ENCODE peak calls at places on chromosomes 1 and 21, in six cellular contexts. One of them, this sample, is unnamed.

GRCh38 chr1:179925906-179926305 is 28.7 kb upstream of the CEP350 start:
- DNase-seq in SJSA1: no peak
- DNase-seq in CD8-positive, alpha-beta T cell: no peak
- DNase-seq in neural progenitor cell: no peak
- DNase-seq in PC-3: no peak
- DNase-seq in H1: no peak
- DNase-seq in this sample: no peak

GRCh38 chr1:229231754-229232119 is 39.2 kb upstream of the RAB4A start:
- DNase-seq in SJSA1: no peak
- DNase-seq in CD8-positive, alpha-beta T cell: no peak
- DNase-seq in neural progenitor cell: no peak
- DNase-seq in PC-3: no peak
- DNase-seq in H1: peak; percentile 44
- DNase-seq in this sample: no peak

GRCh38 chr1:31955917-31956736 is 18.0 kb upstream of the PTP4A2 start:
- DNase-seq in SJSA1: peak; percentile 95
- DNase-seq in CD8-positive, alpha-beta T cell: peak; percentile 67
- DNase-seq in neural progenitor cell: peak; percentile 50
- DNase-seq in PC-3: peak; percentile 98
- DNase-seq in H1: no peak
- DNase-seq in this sample: peak; percentile 26

GRCh38 chr1:100342391-100342790 is 9.9 kb upstream of the CDC14A start:
- DNase-seq in SJSA1: no peak
- DNase-seq in CD8-positive, alpha-beta T cell: no peak
- DNase-seq in neural progenitor cell: no peak
- DNase-seq in PC-3: no peak
- DNase-seq in H1: no peak
- DNase-seq in this sample: no peak

GRCh38 chr1:67540733-67541125 is 110.5 kb upstream of the SERBP1 start:
- DNase-seq in SJSA1: no peak
- DNase-seq in CD8-positive, alpha-beta T cell: no peak
- DNase-seq in neural progenitor cell: no peak
- DNase-seq in PC-3: peak; percentile 52
- DNase-seq in H1: no peak
- DNase-seq in this sample: no peak

GRCh38 chr1:169511339-169512028 is 25.7 kb upstream of the SLC19A2 start:
- DNase-seq in SJSA1: no peak
- DNase-seq in CD8-positive, alpha-beta T cell: no peak
- DNase-seq in neural progenitor cell: no peak
- DNase-seq in PC-3: peak; percentile 93
- DNase-seq in H1: no peak
- DNase-seq in this sample: no peak

GRCh38 chr21:38756746-38757145 is 49.0 kb upstream of the ETS2 start:
- DNase-seq in SJSA1: peak; percentile 65
- DNase-seq in CD8-positive, alpha-beta T cell: no peak
- DNase-seq in neural progenitor cell: no peak
- DNase-seq in PC-3: peak; percentile 77
- DNase-seq in H1: no peak
- DNase-seq in this sample: no peak

GRCh38 chr1:69252696-69253095 is 315.0 kb upstream of the LRRC7 start:
- DNase-seq in SJSA1: no peak
- DNase-seq in CD8-positive, alpha-beta T cell: no peak
- DNase-seq in neural progenitor cell: no peak
- DNase-seq in PC-3: no peak
- DNase-seq in H1: no peak
- DNase-seq in this sample: no peak

GRCh38 chr1:61181016-61181560 is 98.7 kb downstream of the NFIA start:
- DNase-seq in SJSA1: no peak
- DNase-seq in CD8-positive, alpha-beta T cell: no peak
- DNase-seq in neural progenitor cell: no peak
- DNase-seq in PC-3: no peak
- DNase-seq in H1: no peak
- DNase-seq in this sample: no peak

GRCh38 chr21:37341254-37341960 is 25.2 kb upstream of the DYRK1A start:
- DNase-seq in SJSA1: no peak
- DNase-seq in CD8-positive, alpha-beta T cell: no peak
- DNase-seq in neural progenitor cell: peak; percentile 22
- DNase-seq in PC-3: peak; percentile 79
- DNase-seq in H1: no peak
- DNase-seq in this sample: no peak

GRCh38 chr1:46735708-46736324 is 16.9 kb upstream of the EFCAB14 start:
- DNase-seq in SJSA1: no peak
- DNase-seq in CD8-positive, alpha-beta T cell: peak; percentile 15
- DNase-seq in neural progenitor cell: peak; percentile 83
- DNase-seq in PC-3: peak; percentile 72
- DNase-seq in H1: peak; percentile 72
- DNase-seq in this sample: no peak

GRCh38 chr1:111587509-111588174 is 31.9 kb upstream of the RAP1A start:
- DNase-seq in SJSA1: no peak
- DNase-seq in CD8-positive, alpha-beta T cell: no peak
- DNase-seq in neural progenitor cell: no peak
- DNase-seq in PC-3: no peak
- DNase-seq in H1: no peak
- DNase-seq in this sample: no peak

GRCh38 chr1:116666090-116666489 is 1.4 kb downstream of the IGSF3 start:
- DNase-seq in SJSA1: no peak
- DNase-seq in CD8-positive, alpha-beta T cell: no peak
- DNase-seq in neural progenitor cell: peak; percentile 17
- DNase-seq in PC-3: peak; percentile 17
- DNase-seq in H1: no peak
- DNase-seq in this sample: no peak

GRCh38 chr1:29502225-29502755 is 266.0 kb downstream of the PTPRU start:
- DNase-seq in SJSA1: no peak
- DNase-seq in CD8-positive, alpha-beta T cell: no peak
- DNase-seq in neural progenitor cell: no peak
- DNase-seq in PC-3: no peak
- DNase-seq in H1: peak; percentile 38
- DNase-seq in this sample: no peak

GRCh38 chr21:29849735-29850176 is 90.0 kb downstream of the GRIK1 start:
- DNase-seq in SJSA1: peak; percentile 52
- DNase-seq in CD8-positive, alpha-beta T cell: peak; percentile 10
- DNase-seq in neural progenitor cell: peak; percentile 79
- DNase-seq in PC-3: peak; percentile 64
- DNase-seq in H1: peak; percentile 55
- DNase-seq in this sample: peak; percentile 36

GRCh38 chr21:36113647-36114428 is 21.0 kb upstream of the CBR3 start:
- DNase-seq in SJSA1: no peak
- DNase-seq in CD8-positive, alpha-beta T cell: no peak
- DNase-seq in neural progenitor cell: no peak
- DNase-seq in PC-3: peak; percentile 78
- DNase-seq in H1: no peak
- DNase-seq in this sample: no peak
- H3K27ac ChIP-seq in SJSA1: no peak overlapping the region
- H3K27ac ChIP-seq in CD8-positive, alpha-beta T cell: peak overlapping the region; percentile 61
- H3K27ac ChIP-seq in neural progenitor cell: no peak overlapping the region
- H3K27ac ChIP-seq in PC-3: peak overlapping the region; percentile 65
- H3K27ac ChIP-seq in H1: no peak overlapping the region
- H3K27ac ChIP-seq in this sample: peak overlapping the region; percentile 92

GRCh38 chr1:119091618-119092017 is 48.8 kb downstream of the WARS2 start:
- DNase-seq in SJSA1: no peak
- DNase-seq in CD8-positive, alpha-beta T cell: no peak
- DNase-seq in neural progenitor cell: no peak
- DNase-seq in PC-3: no peak
- DNase-seq in H1: no peak
- DNase-seq in this sample: no peak
- H3K27ac ChIP-seq in SJSA1: no peak overlapping the region
- H3K27ac ChIP-seq in CD8-positive, alpha-beta T cell: no peak overlapping the region
- H3K27ac ChIP-seq in neural progenitor cell: no peak overlapping the region
- H3K27ac ChIP-seq in PC-3: no peak overlapping the region
- H3K27ac ChIP-seq in H1: no peak overlapping the region
- H3K27ac ChIP-seq in this sample: no peak overlapping the region

DNA sequence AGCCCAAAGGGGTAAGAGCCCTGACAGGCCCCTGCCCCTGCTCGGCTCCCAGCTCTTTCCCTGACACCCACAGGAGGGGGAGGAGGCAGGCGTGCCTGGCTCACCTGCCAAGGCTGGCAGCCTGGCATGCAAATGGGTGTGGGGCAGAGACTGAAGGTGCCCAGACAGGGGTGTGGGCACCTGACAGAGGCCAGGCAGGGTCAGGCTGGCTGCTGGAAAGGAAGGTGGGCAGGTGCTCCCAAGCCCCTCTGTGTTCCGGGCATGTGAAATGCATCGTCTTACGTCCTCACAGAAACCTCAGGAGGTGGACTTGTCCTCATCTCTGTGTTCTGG is 19.4 kb upstream of the CASZ1 start:
- DNase-seq in SJSA1: no peak
- DNase-seq in CD8-positive, alpha-beta T cell: no peak
- DNase-seq in neural progenitor cell: no peak
- DNase-seq in PC-3: no peak
- DNase-seq in H1: no peak
- DNase-seq in this sample: no peak
- H3K27ac ChIP-seq in SJSA1: no peak overlapping the region
- H3K27ac ChIP-seq in CD8-positive, alpha-beta T cell: no peak overlapping the region
- H3K27ac ChIP-seq in neural progenitor cell: no peak overlapping the region
- H3K27ac ChIP-seq in PC-3: no peak overlapping the region
- H3K27ac ChIP-seq in H1: no peak overlapping the region
- H3K27ac ChIP-seq in this sample: no peak overlapping the region

DNA sequence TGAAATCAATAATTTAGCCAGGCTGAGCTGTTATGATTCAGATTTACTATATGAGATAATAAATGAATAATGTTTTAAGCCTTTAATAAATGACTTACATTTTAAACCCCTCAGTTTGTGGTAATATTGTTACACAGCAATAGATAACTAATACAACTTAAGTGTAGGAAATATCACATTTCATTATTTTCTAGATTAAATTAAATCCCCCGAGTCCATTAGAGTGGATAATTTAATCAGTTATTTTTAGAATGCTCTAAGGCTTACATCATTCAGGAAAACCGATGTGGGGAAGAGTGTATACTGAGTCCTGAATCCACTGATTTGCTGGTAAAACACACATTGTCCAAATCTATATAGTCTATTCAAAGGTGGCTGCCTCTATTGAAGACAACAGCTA is 35.7 kb upstream of the DOCK7 start:
- DNase-seq in SJSA1: no peak
- DNase-seq in CD8-positive, alpha-beta T cell: no peak
- DNase-seq in neural progenitor cell: no peak
- DNase-seq in PC-3: no peak
- DNase-seq in H1: no peak
- DNase-seq in this sample: no peak
- H3K27ac ChIP-seq in SJSA1: no peak overlapping the region
- H3K27ac ChIP-seq in CD8-positive, alpha-beta T cell: no peak overlapping the region
- H3K27ac ChIP-seq in neural progenitor cell: no peak overlapping the region
- H3K27ac ChIP-seq in PC-3: no peak overlapping the region
- H3K27ac ChIP-seq in H1: no peak overlapping the region
- H3K27ac ChIP-seq in this sample: peak overlapping the region; percentile 84

GRCh38 chr1:240099748-240100147 is 8.1 kb downstream of the FMN2 start:
- DNase-seq in SJSA1: no peak
- DNase-seq in CD8-positive, alpha-beta T cell: no peak
- DNase-seq in neural progenitor cell: no peak
- DNase-seq in PC-3: no peak
- DNase-seq in H1: no peak
- DNase-seq in this sample: no peak
- H3K27ac ChIP-seq in SJSA1: peak overlapping the region; percentile 64
- H3K27ac ChIP-seq in CD8-positive, alpha-beta T cell: no peak overlapping the region
- H3K27ac ChIP-seq in neural progenitor cell: no peak overlapping the region
- H3K27ac ChIP-seq in PC-3: peak overlapping the region; percentile 8
- H3K27ac ChIP-seq in H1: no peak overlapping the region
- H3K27ac ChIP-seq in this sample: peak overlapping the region; percentile 16

GRCh38 chr1:208106218-208106617 is 138.0 kb downstream of the PLXNA2 start:
- DNase-seq in SJSA1: no peak
- DNase-seq in CD8-positive, alpha-beta T cell: no peak
- DNase-seq in neural progenitor cell: no peak
- DNase-seq in PC-3: no peak
- DNase-seq in H1: no peak
- DNase-seq in this sample: no peak
- H3K27ac ChIP-seq in SJSA1: no peak overlapping the region
- H3K27ac ChIP-seq in CD8-positive, alpha-beta T cell: no peak overlapping the region
- H3K27ac ChIP-seq in neural progenitor cell: no peak overlapping the region
- H3K27ac ChIP-seq in PC-3: no peak overlapping the region
- H3K27ac ChIP-seq in H1: no peak overlapping the region
- H3K27ac ChIP-seq in this sample: peak overlapping the region; percentile 85

GRCh38 chr1:23395162-23395724 is 25.6 kb upstream of the ZNF436 start:
- DNase-seq in SJSA1: no peak
- DNase-seq in CD8-positive, alpha-beta T cell: no peak
- DNase-seq in neural progenitor cell: no peak
- DNase-seq in PC-3: no peak
- DNase-seq in H1: peak; percentile 72
- DNase-seq in this sample: no peak
- H3K27ac ChIP-seq in SJSA1: peak overlapping the region; percentile 51
- H3K27ac ChIP-seq in CD8-positive, alpha-beta T cell: no peak overlapping the region
- H3K27ac ChIP-seq in neural progenitor cell: no peak overlapping the region
- H3K27ac ChIP-seq in PC-3: no peak overlapping the region
- H3K27ac ChIP-seq in H1: no peak overlapping the region
- H3K27ac ChIP-seq in this sample: no peak overlapping the region

This sample was measured in caudate nucleus.